ENCODE peak calls at places on chromosome 17, in six cellular contexts. Z is DND-41, W is AG04450, C is tibial artery, X is esophagus squamous epithelium, V is psoas muscle. B is an unnamed sample. For H3K27me3, the result is how much of the 10 kb centered on the place peaks cover.

GRCh38 chr17:71986886-71987285 is 133.9 kb upstream of the SOX9 start:
- DNase-seq in W (no peak), Z (no peak), V (no peak), C (no peak), X (no peak), B (peak)

GRCh38 chr17:66006654-66007053 is 185.3 kb downstream of the CEP112 start:
- DNase-seq in Z (no peak), V (no peak), W (no peak), C (no peak), X (no peak), B (no peak)

GRCh38 chr17:410674-411401 is 58.2 kb upstream of the RPH3AL start:
- DNase-seq in W (no peak), X (no peak), Z (peak), V (no peak), C (no peak), B (peak)

GRCh38 chr17:8474826-8475225 is 39.1 kb downstream of the NDEL1 start:
- DNase-seq in W (no peak), Z (no peak), C (no peak), V (no peak), X (no peak), B (no peak)

GRCh38 chr17:27980035-27980434 is 62.4 kb upstream of the NLK start:
- DNase-seq in C (no peak), Z (no peak), V (no peak), X (no peak), W (peak), B (no peak)

GRCh38 chr17:27596571-27597187 is 34.3 kb upstream of the LGALS9 start:
- DNase-seq in C (no peak), V (no peak), Z (no peak), X (no peak), W (no peak), B (peak)

GRCh38 chr17:49748791-49749190 is 15.1 kb downstream of the FAM117A start:
- DNase-seq in X (no peak), Z (peak), V (no peak), W (no peak), C (no peak), B (no peak)

GRCh38 chr17:12302711-12303110 is 282.0 kb downstream of the MAP2K4 start:
- DNase-seq in V (no peak), Z (no peak), C (no peak), X (no peak), W (no peak), B (no peak)

GRCh38 chr17:29059281-29059680 is 16.3 kb downstream of the PIPOX start:
- DNase-seq in W (peak), X (no peak), V (no peak), Z (no peak), C (no peak), B (no peak)

GRCh38 chr17:80166446-80166845 is 3.4 kb upstream of the CARD14 start:
- DNase-seq in V (no peak), Z (no peak), W (no peak), C (no peak), X (no peak), B (no peak)

GRCh38 chr17:43636446-43636845 is 25.3 kb downstream of the MEOX1 start:
- DNase-seq in X (no peak), W (no peak), V (no peak), C (no peak), Z (no peak), B (no peak)

GRCh38 chr17:74176546-74177001 is 26.9 kb upstream of the RPL38 start:
- DNase-seq in W (no peak), Z (peak), X (no peak), C (peak), V (no peak), B (peak)

GRCh38 chr17:29393451-29393850 is 3.3 kb downstream of the TAOK1 start:
- DNase-seq in V (no peak), C (no peak), Z (no peak), X (no peak), W (no peak), B (peak)

GRCh38 chr17:30476726-30477082 is 504 bp upstream of the GOSR1 start:
- DNase-seq in C (no peak), W (no peak), Z (no peak), X (no peak), V (no peak), B (peak)

GRCh38 chr17:45376606-45377005 is 56.1 kb downstream of the ARHGAP27 start:
- DNase-seq in C (no peak), X (no peak), Z (no peak), V (no peak), W (no peak), B (no peak)

GRCh38 chr17:45692661-45693060 is 91.5 kb upstream of the CRHR1 start:
- DNase-seq in C (no peak), V (no peak), W (no peak), X (no peak), Z (no peak), B (no peak)

GRCh38 chr17:6446516-6447100 is 2.4 kb downstream of the PIMREG start:
- DNase-seq in V (no peak), X (no peak), W (no peak), C (no peak), Z (no peak), B (peak)

GRCh38 chr17:67992541-67993152 is 3.6 kb downstream of the C17orf58 start:
- DNase-seq in Z (no peak), C (no peak), W (no peak), V (no peak), X (no peak), B (no peak)

GRCh38 chr17:50564916-50565315 is 4.4 kb downstream of the CACNA1G start:
- DNase-seq in V (peak), W (no peak), C (peak), Z (no peak), X (no peak), B (peak)

GRCh38 chr17:45160505-45161287 is 979 bp upstream of the HEXIM2 start:
- DNase-seq in V (peak), W (no peak), X (no peak), C (no peak), Z (peak), B (peak)

GRCh38 chr17:21689604-21690003 is 2.7 kb upstream of the KCNJ18 start:
- DNase-seq in W (peak), C (peak), Z (no peak), X (no peak), V (peak), B (peak)

GRCh38 chr17:55734128-55734781 is 11.6 kb upstream of the TMEM100 start:
- DNase-seq in Z (no peak), V (no peak), C (no peak), W (no peak), X (no peak), B (peak)
- H3K4me3 ChIP-seq in Z (no peak), V (no peak), C (no peak), W (no peak), X (no peak), B (peak)

DNA sequence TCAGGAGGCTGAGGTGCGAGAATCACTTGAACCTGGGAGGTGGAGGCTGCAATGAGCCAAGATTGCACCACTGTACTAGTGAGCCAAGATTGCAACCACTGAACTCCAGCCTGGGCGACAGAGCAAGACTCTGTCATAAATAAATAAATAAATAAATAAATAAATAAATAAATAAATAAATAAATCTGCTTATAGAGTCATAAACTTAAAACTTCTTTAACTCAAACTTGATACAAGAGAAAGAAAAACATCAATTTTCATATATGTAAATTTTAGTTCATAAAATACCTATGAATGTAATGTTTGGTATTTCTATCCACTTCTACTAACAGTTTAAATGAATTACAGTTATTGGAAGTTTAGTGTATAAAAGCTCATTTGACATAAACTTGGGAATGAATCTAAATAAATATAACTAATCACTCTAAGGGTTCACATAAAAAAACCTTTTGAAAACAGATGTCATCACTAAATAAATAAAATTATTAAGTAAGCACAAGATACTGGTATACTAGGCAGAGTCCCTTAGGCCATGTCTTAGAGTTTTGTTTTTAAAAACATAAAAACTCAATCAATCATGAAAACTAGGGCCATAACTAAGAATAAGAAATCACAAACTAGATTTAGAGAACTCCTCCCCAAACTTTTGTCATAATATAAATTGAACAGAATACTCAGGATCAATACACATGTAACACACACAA is 54.1 kb downstream of the SMURF2 start:
- DNase-seq in Z (no peak), W (no peak), V (no peak), C (no peak), X (no peak), B (no peak)
- H3K27me3 ChIP-seq in Z (under half), W (under half), V (under half), C (under half), X (under half), B (under half)

DNA sequence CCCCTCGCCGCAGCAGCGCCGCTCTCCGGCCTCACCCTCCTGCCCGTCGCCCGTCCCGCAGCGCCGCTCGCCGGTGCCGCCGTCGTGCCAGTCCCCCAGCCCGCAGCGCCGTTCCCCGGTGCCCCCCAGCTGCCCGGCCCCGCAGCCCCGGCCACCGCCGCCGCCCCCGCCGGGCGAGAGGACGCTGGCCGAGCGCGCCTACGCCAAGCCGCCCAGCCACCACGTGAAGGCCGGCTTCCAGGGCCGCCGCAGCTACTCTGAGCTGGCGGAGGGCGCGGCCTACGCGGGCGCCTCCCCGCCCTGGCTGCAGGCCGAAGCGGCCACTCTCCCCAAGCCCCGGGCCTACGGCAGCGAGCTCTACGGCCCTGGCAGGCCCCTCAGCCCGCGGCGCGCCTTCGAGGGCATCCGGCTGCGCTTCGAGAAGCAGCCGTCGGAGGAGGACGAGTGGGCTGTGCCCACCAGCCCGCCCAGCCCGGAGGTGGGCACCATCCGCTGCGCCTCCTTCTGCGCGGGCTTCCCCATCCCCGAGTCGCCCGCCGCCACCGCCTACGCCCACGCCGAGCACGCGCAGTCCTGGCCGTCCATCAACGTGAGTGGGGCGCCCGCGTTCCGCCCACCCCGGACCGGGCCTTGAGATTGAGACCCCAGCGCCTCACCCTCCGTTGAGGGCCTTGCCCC is 15.0 kb downstream of the TBKBP1 start:
- DNase-seq in C (no peak), W (no peak), X (no peak), V (peak), Z (no peak), B (peak)
- H3K4me3 ChIP-seq in C (peak), W (no peak), X (peak), V (peak), Z (no peak), B (peak)

GRCh38 chr17:36808181-36808661 is 129.1 kb upstream of the LHX1 start:
- DNase-seq in V (no peak), Z (no peak), C (no peak), X (no peak), W (no peak), B (no peak)
- H3K27me3 ChIP-seq in V (under half), Z (under half), C (half or more), X (under half), W (half or more), B (half or more)

DNA sequence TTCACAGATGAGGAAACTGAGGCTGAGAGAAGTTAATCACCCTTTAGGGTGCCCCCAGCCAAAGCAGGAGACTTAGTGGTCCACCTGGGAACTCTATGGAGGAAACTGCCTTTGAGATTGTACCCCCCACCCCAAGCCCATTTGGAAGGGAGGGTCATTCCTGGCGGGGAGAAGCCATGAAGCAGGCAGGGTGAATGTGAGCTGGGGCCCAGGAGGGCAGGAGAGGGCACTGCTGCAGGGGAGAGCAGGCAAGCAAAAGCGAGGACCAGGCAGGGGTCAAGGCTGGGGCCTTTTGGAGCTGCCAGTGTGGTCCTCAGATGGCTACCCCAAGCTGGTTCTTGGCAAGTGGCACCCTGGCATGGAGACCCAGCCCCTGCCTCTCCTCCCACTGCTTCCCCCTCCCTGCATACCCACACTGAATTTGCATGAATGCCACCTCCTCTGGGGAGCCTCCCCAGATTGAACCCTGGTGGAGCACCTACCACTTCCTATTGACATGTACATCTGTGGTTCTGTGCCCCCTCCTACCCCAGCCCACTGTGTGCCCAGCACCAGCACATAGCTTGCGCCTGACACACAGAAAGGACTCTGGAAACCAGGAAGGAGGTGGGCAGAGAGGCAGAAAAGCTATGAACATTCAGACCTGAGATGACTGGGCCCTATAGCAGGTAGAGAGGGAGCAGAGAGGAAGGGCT is 977 bp upstream of the TMC6 start:
- DNase-seq in X (no peak), Z (peak), V (no peak), W (no peak), C (no peak), B (peak)
- H3K4me3 ChIP-seq in X (no peak), Z (peak), V (no peak), W (no peak), C (no peak), B (no peak)

B was measured in osteoblast.